ENCODE peak calls at places on chromosomes 13 and 19, in ten cellular contexts. Y, W, T, U, R, B, L, A, I and Q are unnamed samples.

GRCh38 chr13:74866151-74866550 is 615.8 kb downstream of the TBC1D4 start:
- DNase-seq in R (peak), T (no peak), Y (no peak), B (no peak), A (no peak), I (no peak), L (peak), U (peak), W (peak), Q (no peak)

GRCh38 chr19:18879579-18880373 is 16.2 kb downstream of the CERS1 start:
- DNase-seq in T (peak), I (peak), R (peak), L (peak), A (peak), U (no peak), Y (no peak), W (peak), B (no peak), Q (no peak)

GRCh38 chr19:44722131-44723121 is 23.5 kb downstream of the CEACAM16 start:
- DNase-seq in Y (no peak), T (no peak), U (no peak), L (no peak), B (no peak), W (no peak), R (peak), I (no peak), A (no peak), Q (no peak)

GRCh38 chr13:51519839-51520238 is 64.4 kb upstream of the WDFY2 start:
- DNase-seq in L (peak), B (no peak), I (no peak), A (peak), U (peak), Y (no peak), W (peak), R (no peak), T (no peak), Q (no peak)

GRCh38 chr19:51327066-51327985 is 14.6 kb downstream of the VSIG10L start:
- DNase-seq in A (peak), I (no peak), T (peak), R (peak), L (peak), Y (peak), B (peak), W (peak), U (peak), Q (no peak)

GRCh38 chr19:18233224-18233825 is 7.1 kb upstream of the PDE4C start:
- DNase-seq in B (peak), W (peak), I (no peak), L (no peak), R (peak), A (peak), T (peak), Y (peak), U (no peak), Q (no peak)

GRCh38 chr19:11046608-11047354 is 42.5 kb upstream of the LDLR start:
- DNase-seq in U (no peak), Y (no peak), R (no peak), A (no peak), I (no peak), B (no peak), T (no peak), W (no peak), L (no peak), Q (no peak)

GRCh38 chr19:16417660-16418596 is 53.8 kb downstream of the EPS15L1 start:
- DNase-seq in W (peak), T (peak), Y (peak), L (no peak), B (peak), U (peak), A (peak), I (peak), R (peak), Q (peak)

GRCh38 chr13:36891752-36892151 is 28.3 kb downstream of the SMAD9 start:
- DNase-seq in I (no peak), U (peak), R (no peak), T (no peak), B (no peak), Y (no peak), W (peak), L (no peak), A (peak), Q (no peak)

GRCh38 chr19:46718157-46718933 is 1.4 kb upstream of the PRKD2 start:
- DNase-seq in T (peak), L (no peak), I (peak), A (no peak), W (peak), U (no peak), B (peak), R (no peak), Y (no peak), Q (peak)

GRCh38 chr13:70173236-70173959 is 65.1 kb upstream of the KLHL1 start:
- DNase-seq in A (no peak), U (no peak), L (no peak), I (no peak), R (no peak), Y (no peak), W (no peak), B (no peak), T (no peak), Q (no peak)